ENCODE peak calls at places on chromosomes 3 and 15, in six cellular contexts. H is heart right ventricle, V is ovary, Q is upper lobe of right lung, T is tibial nerve, G is IMR-90. E is an unnamed sample.

GRCh38 chr3:4732974-4733373 is 239.8 kb downstream of the ITPR1 start:
- DNase-seq in V (no peak), G (no peak), Q (no peak), T (no peak), H (no peak), E (no peak)

GRCh38 chr3:14322667-14323295 is 79.6 kb upstream of the SLC6A6 start:
- DNase-seq in H (no peak), T (no peak), V (no peak), Q (no peak), G (no peak), E (no peak)

GRCh38 chr15:76866716-76867321 is 38.3 kb downstream of the SCAPER start:
- DNase-seq in V (no peak), G (peak; percentile 58), T (no peak), H (no peak), Q (no peak), E (no peak)

GRCh38 chr3:179421500-179421899 is 29.8 kb downstream of the GNB4 start:
- DNase-seq in Q (no peak), H (no peak), G (peak; percentile 41), V (no peak), T (no peak), E (peak; percentile 27)

GRCh38 chr15:90989040-90989768 is 5.1 kb downstream of the PRC1 start:
- DNase-seq in G (no peak), Q (no peak), V (no peak), H (no peak), T (no peak), E (no peak)

GRCh38 chr3:72162649-72163184 is 377.8 kb upstream of the PROK2 start:
- DNase-seq in G (no peak), Q (no peak), V (no peak), T (no peak), H (no peak), E (no peak)

GRCh38 chr15:70358871-70359647 is 261.3 kb upstream of the TLE3 start:
- DNase-seq in G (no peak), H (no peak), T (no peak), V (no peak), Q (peak; percentile 53), E (no peak)

GRCh38 chr3:144875251-144875650 is 903.6 kb downstream of the DIPK2A start:
- DNase-seq in V (no peak), G (no peak), Q (no peak), H (no peak), T (no peak), E (no peak)

GRCh38 chr3:52331091-52331490 is 15.0 kb downstream of the DNAH1 start:
- DNase-seq in G (no peak), H (no peak), V (no peak), Q (no peak), T (no peak), E (no peak)

GRCh38 chr3:46667061-46667621 is 26.3 kb downstream of the ALS2CL start:
- DNase-seq in T (no peak), G (no peak), V (no peak), H (no peak), Q (peak; percentile 64), E (no peak)

GRCh38 chr3:12622335-12622734 is 41.6 kb downstream of the RAF1 start:
- DNase-seq in V (no peak), G (no peak), H (no peak), Q (no peak), T (no peak), E (no peak)

GRCh38 chr3:73485877-73486311 is 138.8 kb downstream of the PDZRN3 start:
- DNase-seq in G (no peak), Q (no peak), V (no peak), T (no peak), H (no peak), E (no peak)

GRCh38 chr3:162489853-162490252 is 993.2 kb downstream of the OTOL1 start:
- DNase-seq in H (no peak), G (no peak), V (no peak), T (no peak), Q (no peak), E (no peak)

GRCh38 chr15:73867426-73867825 is 5.9 kb upstream of the TBC1D21 start:
- DNase-seq in T (no peak), H (no peak), G (no peak), Q (no peak), V (peak; percentile 38), E (no peak)

GRCh38 chr15:89531796-89532537 is 35.6 kb upstream of the RHCG start:
- DNase-seq in G (no peak), V (no peak), H (no peak), T (no peak), Q (no peak), E (no peak)

GRCh38 chr3:117356296-117356695 is 646.7 kb downstream of the TUSC7 start:
- DNase-seq in Q (no peak), H (no peak), V (no peak), T (no peak), G (no peak), E (no peak)

GRCh38 chr3:178669046-178669445 is 132.8 kb downstream of the KCNMB2 start:
- DNase-seq in G (no peak), Q (no peak), V (no peak), H (no peak), T (no peak), E (no peak)

GRCh38 chr3:162150790-162151189 is 654.2 kb downstream of the OTOL1 start:
- DNase-seq in H (no peak), V (no peak), Q (no peak), G (no peak), T (no peak), E (no peak)

DNA sequence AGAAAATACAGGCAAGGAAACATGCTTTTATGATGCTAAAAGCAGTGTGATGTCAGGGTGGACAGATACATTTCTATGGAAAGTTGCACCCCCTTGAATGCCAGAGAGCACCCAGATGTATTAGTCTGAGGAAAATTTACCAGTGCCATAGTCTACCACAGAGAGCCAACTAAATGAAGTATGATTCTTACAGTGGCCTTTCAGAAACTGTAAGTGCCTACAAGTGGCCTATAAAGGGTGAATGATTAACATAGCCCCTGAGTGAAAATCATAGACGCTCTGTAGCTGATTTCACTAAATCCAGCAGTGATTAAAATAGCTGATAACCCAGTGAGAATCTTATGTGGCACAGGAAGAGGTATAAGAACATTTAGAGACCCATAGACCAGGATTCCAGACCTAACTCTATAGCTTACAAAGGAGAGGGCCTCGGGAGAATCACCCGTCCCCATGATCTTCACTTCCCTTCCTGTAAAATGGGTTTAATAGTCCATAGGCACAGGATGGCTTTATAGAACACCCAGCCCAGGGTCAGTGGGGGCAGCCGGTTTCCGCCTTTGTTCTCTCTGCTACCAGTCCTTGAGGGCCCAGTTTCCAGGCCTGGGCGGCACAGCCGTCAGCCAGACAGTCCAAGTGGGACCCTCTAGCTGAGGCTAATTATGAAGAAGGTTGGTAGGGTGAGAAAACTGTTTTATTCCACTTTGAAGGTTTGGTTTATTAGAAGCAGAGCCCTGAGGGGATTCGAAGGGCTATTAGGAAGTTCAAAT is 35.5 kb upstream of the CACNA2D3 start:
- DNase-seq in V (no peak), T (no peak), G (no peak), H (no peak), Q (no peak), E (no peak)
- H3K4me3 ChIP-seq in V (no peak overlapping the region), T (no peak overlapping the region), G (no peak overlapping the region), H (no peak overlapping the region), Q (peak overlapping the region; percentile 42), E (no peak overlapping the region)

DNA sequence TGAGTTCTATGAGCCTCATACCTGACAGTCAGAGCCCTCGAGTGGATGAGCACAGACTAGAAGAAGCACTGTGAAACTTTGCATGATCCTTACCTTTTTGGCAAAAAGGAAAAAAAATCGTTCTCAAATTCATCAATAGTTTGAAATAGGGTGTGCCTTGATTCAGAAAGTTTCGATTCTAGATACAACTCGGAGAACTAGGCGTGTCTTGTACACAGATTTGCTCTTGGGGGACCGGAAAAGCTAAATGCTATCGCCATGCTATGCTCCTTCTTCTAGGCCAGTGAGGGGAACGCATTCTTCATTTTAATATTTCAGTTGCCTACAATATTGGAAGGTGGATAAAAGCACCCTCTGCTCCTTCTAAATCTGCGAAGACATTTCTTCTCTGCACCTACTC is 25.0 kb downstream of the CD86 start:
- DNase-seq in G (no peak), H (no peak), V (no peak), Q (no peak), T (no peak), E (no peak)
- H3K4me3 ChIP-seq in G (no peak overlapping the region), H (no peak overlapping the region), V (no peak overlapping the region), Q (no peak overlapping the region), T (no peak overlapping the region), E (no peak overlapping the region)

DNA sequence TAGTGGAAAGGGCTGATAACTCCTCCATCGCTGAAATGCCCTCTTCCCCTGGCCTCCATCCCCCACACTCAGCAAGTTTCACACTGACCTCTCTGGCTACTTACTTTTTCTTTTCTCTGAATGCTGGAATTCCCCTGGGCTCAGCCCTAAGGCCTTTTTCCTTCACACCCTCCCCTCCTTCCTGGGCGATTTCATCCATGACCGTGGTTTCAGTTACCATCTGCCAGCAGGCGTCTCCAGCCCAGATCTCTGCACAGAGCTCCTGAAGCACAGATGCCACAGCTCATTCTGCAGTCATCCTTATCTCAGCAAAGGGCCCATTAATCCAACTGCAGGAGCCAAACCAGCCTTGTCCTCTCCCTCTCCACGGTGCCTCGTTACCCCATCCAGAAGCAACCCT is 114.0 kb downstream of the RFTN1 start:
- DNase-seq in T (no peak), Q (no peak), H (peak; percentile 29), V (peak; percentile 59), G (peak; percentile 95), E (no peak)
- H3K4me3 ChIP-seq in T (no peak overlapping the region), Q (no peak overlapping the region), H (no peak overlapping the region), V (no peak overlapping the region), G (no peak overlapping the region), E (no peak overlapping the region)

GRCh38 chr3:50542177-50543034 is 25.1 kb downstream of the C3orf18 start:
- DNase-seq in G (peak; percentile 52), H (peak; percentile 57), V (peak; percentile 78), T (peak; percentile 45), Q (peak; percentile 74), E (peak; percentile 77)

GRCh38 chr3:50537421-50538129 is 30.0 kb downstream of the C3orf18 start:
- DNase-seq in G (no peak), Q (no peak), T (no peak), V (no peak), H (no peak), E (no peak)

GRCh38 chr3:50539887-50540286 is 27.7 kb downstream of the C3orf18 start:
- DNase-seq in H (no peak), G (no peak), V (no peak), T (no peak), Q (no peak), E (no peak)

GRCh38 chr3:50536471-50537180 is 30.9 kb downstream of the C3orf18 start:
- DNase-seq in V (no peak), T (no peak), Q (no peak), G (peak; percentile 29), H (no peak), E (no peak)

GRCh38 chr3:50539356-50539838 is 28.1 kb downstream of the C3orf18 start:
- DNase-seq in T (no peak), Q (no peak), H (no peak), V (no peak), G (no peak), E (no peak)
- H3K4me3 ChIP-seq in T (no peak overlapping the region), Q (no peak overlapping the region), H (no peak overlapping the region), V (no peak overlapping the region), G (no peak overlapping the region), E (no peak overlapping the region)